ENCODE peak calls at places on chromosomes 6 and 20, in eight cellular contexts. One of them, this sample, is unnamed.

GRCh38 chr20:3459881-3460307 is 10.9 kb upstream of the ATRN start:
- DNase-seq in progenitor cell of endocrine pancreas: no peak
- DNase-seq in NCI-H187: no peak
- DNase-seq in ACHN: no peak
- DNase-seq in ELF-1: no peak
- DNase-seq in GM04504: no peak
- DNase-seq in GM23338: no peak
- DNase-seq in M059J: no peak
- DNase-seq in this sample: no peak

GRCh38 chr6:136784910-136785746 is 7.1 kb downstream of the MAP3K5 start:
- DNase-seq in NCI-H187: no peak
- DNase-seq in GM04504: no peak
- DNase-seq in GM23338: no peak
- DNase-seq in ACHN: no peak
- DNase-seq in M059J: no peak
- DNase-seq in progenitor cell of endocrine pancreas: no peak
- DNase-seq in ELF-1: no peak
- DNase-seq in this sample: no peak

GRCh38 chr6:30259140-30260035 is 46.2 kb upstream of the TRIM26 start:
- DNase-seq in ACHN: peak
- DNase-seq in progenitor cell of endocrine pancreas: peak
- DNase-seq in ELF-1: peak
- DNase-seq in M059J: peak
- DNase-seq in NCI-H187: no peak
- DNase-seq in GM04504: peak
- DNase-seq in GM23338: peak
- DNase-seq in this sample: peak

GRCh38 chr6:104689551-104690205 is 170.0 kb downstream of the HACE1 start:
- DNase-seq in GM04504: peak
- DNase-seq in NCI-H187: no peak
- DNase-seq in progenitor cell of endocrine pancreas: no peak
- DNase-seq in ACHN: no peak
- DNase-seq in ELF-1: peak
- DNase-seq in GM23338: no peak
- DNase-seq in M059J: peak
- DNase-seq in this sample: no peak

GRCh38 chr6:42099340-42100028 is 42.9 kb downstream of the C6orf132 start:
- DNase-seq in ACHN: peak
- DNase-seq in GM04504: no peak
- DNase-seq in GM23338: peak
- DNase-seq in NCI-H187: no peak
- DNase-seq in progenitor cell of endocrine pancreas: no peak
- DNase-seq in M059J: peak
- DNase-seq in ELF-1: peak
- DNase-seq in this sample: peak

GRCh38 chr20:56630086-56630493 is 984 bp downstream of the TFAP2C start:
- DNase-seq in M059J: peak
- DNase-seq in progenitor cell of endocrine pancreas: peak
- DNase-seq in ELF-1: peak
- DNase-seq in GM23338: peak
- DNase-seq in ACHN: peak
- DNase-seq in NCI-H187: no peak
- DNase-seq in GM04504: peak
- DNase-seq in this sample: peak

GRCh38 chr6:52937908-52938307 is 28.4 kb upstream of the GSTA3 start:
- DNase-seq in ACHN: peak
- DNase-seq in GM23338: no peak
- DNase-seq in ELF-1: no peak
- DNase-seq in M059J: peak
- DNase-seq in progenitor cell of endocrine pancreas: no peak
- DNase-seq in GM04504: no peak
- DNase-seq in NCI-H187: no peak
- DNase-seq in this sample: no peak

GRCh38 chr20:52172392-52173047 is 19.1 kb downstream of the ZFP64 start:
- DNase-seq in progenitor cell of endocrine pancreas: no peak
- DNase-seq in ACHN: no peak
- DNase-seq in GM23338: no peak
- DNase-seq in GM04504: no peak
- DNase-seq in NCI-H187: no peak
- DNase-seq in M059J: no peak
- DNase-seq in ELF-1: no peak
- DNase-seq in this sample: peak

GRCh38 chr20:60206259-60206658 is 248.0 kb downstream of the CDH26 start:
- DNase-seq in NCI-H187: no peak
- DNase-seq in M059J: peak
- DNase-seq in GM04504: peak
- DNase-seq in progenitor cell of endocrine pancreas: no peak
- DNase-seq in GM23338: peak
- DNase-seq in ELF-1: peak
- DNase-seq in ACHN: peak
- DNase-seq in this sample: peak